ENCODE peak calls at places on chromosome 14, in ten cellular contexts. N is A549; T is vagina; P is stomach; K is mammary epithelial cell; Q is left ventricle myocardium inferior; O is SJCRH30; R is pancreas; D is effector memory CD4-positive, alpha-beta T cell; S is MM.1S. F is an unnamed sample. For H3K4me1, the result is how much of the 10 kb centered on the place peaks cover.

GRCh38 chr14:85853996-85854526 is 324.1 kb downstream of the FLRT2 start:
- DNase-seq in O (no peak), P (no peak), R (no peak), T (no peak), Q (no peak), S (no peak), N (no peak), D (no peak), K (no peak), F (no peak)

GRCh38 chr14:101715209-101716076 is 46.1 kb upstream of the PPP2R5C start:
- DNase-seq in S (no peak), T (peak), P (peak), R (no peak), K (no peak), O (no peak), Q (no peak), N (no peak), D (no peak), F (no peak)

GRCh38 chr14:61973981-61974380 is 211.8 kb downstream of the SNAPC1 start:
- DNase-seq in N (no peak), Q (no peak), S (no peak), O (no peak), D (no peak), T (no peak), R (no peak), P (no peak), K (peak), F (no peak)

GRCh38 chr14:91154851-91155625 is 41.2 kb downstream of the DGLUCY start:
- DNase-seq in S (no peak), T (no peak), D (no peak), O (peak), R (peak), K (peak), N (peak), P (peak), Q (no peak), F (no peak)

GRCh38 chr14:90116444-90116843 is 54.6 kb downstream of the KCNK13 start:
- DNase-seq in Q (no peak), N (no peak), K (no peak), R (no peak), P (no peak), O (no peak), D (no peak), S (no peak), T (no peak), F (no peak)

GRCh38 chr14:51979399-51979709 is 10.0 kb upstream of the RTRAF start:
- DNase-seq in T (no peak), S (no peak), P (no peak), K (no peak), N (no peak), D (no peak), Q (no peak), R (no peak), O (no peak), F (no peak)

GRCh38 chr14:63952933-63953437 is 100.2 kb downstream of the SYNE2 start:
- DNase-seq in O (no peak), K (no peak), T (no peak), D (no peak), Q (no peak), R (no peak), S (no peak), P (no peak), N (no peak), F (no peak)

GRCh38 chr14:58299665-58300202 is 1.4 kb downstream of the ARID4A start:
- DNase-seq in K (peak), T (no peak), R (no peak), D (no peak), O (peak), N (no peak), P (no peak), Q (no peak), S (no peak), F (peak)

GRCh38 chr14:24298892-24299254 is 707 bp downstream of the DHRS1 start:
- DNase-seq in N (peak), O (peak), K (peak), D (no peak), Q (no peak), P (no peak), R (peak), T (no peak), S (no peak), F (no peak)

GRCh38 chr14:32938719-32939253 is at the start of gene NPAS3:
- DNase-seq in O (no peak), N (no peak), P (no peak), T (no peak), R (peak), D (no peak), S (no peak), K (no peak), Q (peak), F (no peak)
- H3K4me3 ChIP-seq in O (peak), N (peak), P (peak), T (peak), R (peak), D (peak), S (no peak), K (peak), Q (peak), F (no peak)

GRCh38 chr14:105215602-105216001 is 32.7 kb upstream of the BTBD6 start:
- DNase-seq in O (no peak), N (no peak), Q (no peak), T (no peak), K (no peak), D (no peak), S (no peak), P (no peak), R (no peak), F (no peak)

GRCh38 chr14:105218611-105219010 is 29.7 kb upstream of the BTBD6 start:
- DNase-seq in P (no peak), S (no peak), T (no peak), D (no peak), Q (no peak), N (no peak), O (no peak), R (no peak), K (no peak), F (no peak)

GRCh38 chr14:105214324-105214915 is 33.3 kb upstream of the NUDT14 start:
- DNase-seq in T (no peak), D (no peak), N (no peak), P (no peak), S (no peak), R (no peak), Q (no peak), O (peak), K (no peak), F (no peak)

GRCh38 chr14:105217764-105218163 is 30.6 kb upstream of the BTBD6 start:
- DNase-seq in N (no peak), O (no peak), T (no peak), S (no peak), R (no peak), Q (no peak), D (no peak), P (no peak), K (no peak), F (no peak)

GRCh38 chr14:105216490-105217247 is 31.7 kb upstream of the BTBD6 start:
- DNase-seq in D (no peak), O (no peak), T (no peak), K (no peak), Q (no peak), S (no peak), P (no peak), R (no peak), N (no peak), F (no peak)
- H3K27ac ChIP-seq in D (no peak), O (no peak), T (no peak), K (no peak), Q (no peak), S (no peak), P (no peak), R (no peak), N (no peak), F (no peak)

GRCh38 chr14:68176687-68177086 is 357.1 kb downstream of the RAD51B start:
- DNase-seq in R (no peak), K (no peak), D (no peak), Q (no peak), T (no peak), S (no peak), O (no peak), P (no peak), N (no peak), F (no peak)

GRCh38 chr14:68174446-68174845 is 354.9 kb downstream of the RAD51B start:
- DNase-seq in D (no peak), R (no peak), O (no peak), S (no peak), Q (no peak), N (no peak), T (no peak), P (no peak), K (no peak), F (no peak)

GRCh38 chr14:68173227-68173972 is 353.8 kb downstream of the RAD51B start:
- DNase-seq in D (no peak), P (no peak), N (no peak), Q (no peak), K (no peak), S (no peak), O (no peak), T (no peak), R (no peak), F (no peak)

GRCh38 chr14:68172216-68172615 is 352.6 kb downstream of the RAD51B start:
- DNase-seq in T (no peak), D (no peak), P (no peak), R (no peak), Q (no peak), K (no peak), S (no peak), N (peak), O (no peak), F (no peak)

GRCh38 chr14:68172664-68173063 is 353.1 kb downstream of the RAD51B start:
- DNase-seq in T (no peak), R (no peak), S (no peak), O (no peak), P (no peak), Q (no peak), D (no peak), N (peak), K (no peak), F (no peak)
- H3K4me1 ChIP-seq in T (half or more), R (half or more), S (under half), O (under half), P (half or more), Q (under half), D (under half), N (half or more), K (under half), F (under half)

DNA sequence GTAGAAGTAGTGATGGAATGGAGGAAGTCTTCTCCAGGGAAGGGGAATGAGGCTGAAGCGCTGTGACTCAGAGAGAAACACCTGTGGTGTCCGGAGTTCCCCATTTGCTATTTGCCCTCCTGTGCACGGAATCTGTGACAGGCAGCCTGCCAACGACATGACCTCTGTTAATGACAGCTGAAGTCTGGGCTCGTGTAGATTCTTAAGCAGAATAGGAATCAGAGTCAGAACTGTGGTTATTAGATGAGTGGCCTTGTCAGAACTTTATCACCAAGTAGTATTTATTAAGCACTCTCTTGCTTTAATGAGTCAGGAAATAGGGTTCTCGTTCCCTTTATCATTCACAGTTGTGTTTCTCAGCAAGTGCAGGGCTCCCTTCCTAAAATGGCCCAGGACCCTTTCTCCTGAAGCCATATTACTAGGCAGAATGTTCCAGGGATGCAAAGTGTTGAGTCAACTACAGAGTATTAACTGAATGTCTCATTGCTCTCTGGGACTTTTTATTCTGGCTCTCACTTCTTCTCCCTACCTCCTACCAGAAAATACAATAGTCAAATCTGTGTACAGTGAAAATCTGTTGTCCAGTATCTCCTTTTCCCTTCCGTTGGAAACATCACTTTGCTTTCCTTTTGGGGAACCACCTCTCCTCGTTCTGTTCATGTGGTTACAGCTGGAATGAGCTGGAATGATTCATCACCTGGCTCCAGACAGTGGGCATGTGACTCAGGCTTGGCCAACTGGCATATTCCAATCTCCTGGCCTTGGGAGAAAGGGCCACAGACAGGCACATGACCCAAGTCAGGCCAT is 77.8 kb upstream of the MAX start:
- DNase-seq in O (peak), N (peak), P (peak), S (no peak), Q (peak), R (peak), T (no peak), K (peak), D (no peak), F (no peak)
- H3K4me3 ChIP-seq in O (no peak), N (no peak), P (no peak), S (no peak), Q (no peak), R (no peak), T (no peak), K (no peak), D (no peak), F (no peak)

GRCh38 chr14:21106191-21106505 is 5.3 kb downstream of the TMEM253 start:
- DNase-seq in D (no peak), S (no peak), Q (no peak), P (no peak), T (no peak), O (no peak), N (peak), K (peak), R (no peak), F (no peak)

GRCh38 chr14:21105095-21105494 is 4.2 kb downstream of the TMEM253 start:
- DNase-seq in O (no peak), Q (no peak), K (no peak), N (no peak), R (no peak), P (no peak), S (no peak), D (no peak), T (no peak), F (no peak)

GRCh38 chr14:21108791-21109190 is 7.9 kb downstream of the TMEM253 start:
- DNase-seq in R (no peak), S (peak), P (no peak), N (no peak), Q (no peak), O (no peak), T (no peak), D (no peak), K (no peak), F (no peak)

GRCh38 chr14:21107360-21107781 is 6.5 kb downstream of the TMEM253 start:
- DNase-seq in T (no peak), K (peak), O (no peak), N (peak), D (no peak), S (no peak), R (no peak), P (no peak), Q (no peak), F (no peak)

GRCh38 chr14:21106506-21107359 is 5.9 kb downstream of the TMEM253 start:
- DNase-seq in K (peak), P (peak), D (peak), O (peak), S (peak), Q (peak), R (peak), T (no peak), N (peak), F (peak)
- H3K27ac ChIP-seq in K (peak), P (peak), D (no peak), O (peak), S (peak), Q (peak), R (no peak), T (peak), N (peak), F (no peak)

GRCh38 chr14:60651051-60651935 is 2.0 kb upstream of the SIX1 start:
- DNase-seq in D (no peak), K (no peak), N (no peak), P (no peak), O (peak), T (no peak), Q (no peak), R (no peak), S (no peak), F (no peak)

GRCh38 chr14:60651936-60652673 is 2.8 kb upstream of the SIX1 start:
- DNase-seq in K (no peak), Q (no peak), R (no peak), T (no peak), S (no peak), N (no peak), O (no peak), D (no peak), P (no peak), F (no peak)

GRCh38 chr14:60653709-60654161 is 4.5 kb upstream of the SIX1 start:
- DNase-seq in P (no peak), S (no peak), O (no peak), N (no peak), K (no peak), D (no peak), T (no peak), R (no peak), Q (no peak), F (no peak)

GRCh38 chr14:60653388-60653690 is 4.1 kb upstream of the SIX1 start:
- DNase-seq in K (no peak), O (no peak), N (no peak), D (no peak), S (no peak), R (no peak), P (no peak), Q (no peak), T (no peak), F (no peak)

DNA sequence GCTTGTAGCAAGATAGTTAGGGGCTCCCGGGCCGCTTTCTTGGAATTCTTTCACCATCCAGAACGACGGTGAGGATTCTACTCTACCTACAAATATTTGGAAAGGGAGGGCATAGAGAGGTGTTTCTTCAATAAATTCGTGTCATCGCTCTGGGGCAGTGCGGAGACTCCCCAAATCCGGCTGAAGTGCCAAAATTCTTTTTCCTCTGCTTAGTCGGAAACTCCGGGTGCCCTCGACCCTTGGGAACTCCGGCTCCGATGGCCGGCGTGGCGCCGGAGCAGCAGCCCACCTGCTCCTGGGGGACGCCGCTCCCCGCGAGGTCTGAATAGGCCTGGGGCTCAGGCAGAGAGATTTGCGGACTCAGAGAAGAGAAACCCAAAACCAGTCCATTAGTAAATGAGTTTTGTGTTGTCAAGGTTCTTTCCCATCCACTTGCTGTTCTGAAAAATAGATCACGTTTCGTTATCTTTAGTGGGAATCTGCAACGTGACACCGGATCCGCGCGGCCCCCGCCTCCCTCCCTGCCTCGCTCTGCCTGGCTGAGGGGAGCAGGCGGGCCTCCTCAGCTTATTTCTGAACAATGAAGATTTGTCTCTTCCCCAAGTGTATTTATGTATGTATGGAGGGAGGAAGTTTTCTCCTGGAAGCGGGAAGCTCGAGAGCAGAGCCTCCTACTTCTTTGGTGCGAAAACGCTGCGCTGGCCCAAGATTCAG is 3.6 kb upstream of the SIX1 start:
- DNase-seq in T (no peak), R (no peak), O (peak), Q (no peak), K (no peak), N (no peak), S (no peak), D (no peak), P (no peak), F (no peak)
- H3K4me1 ChIP-seq in T (half or more), R (under half), O (under half), Q (half or more), K (under half), N (under half), S (under half), D (under half), P (half or more), F (under half)

GRCh38 chr14:68816943-68817430 is 24.1 kb upstream of the ZFP36L1 start:
- DNase-seq in N (no peak), T (no peak), O (no peak), P (no peak), R (no peak), K (no peak), S (no peak), D (no peak), Q (no peak), F (no peak)
- H3K4me3 ChIP-seq in N (no peak), T (peak), O (no peak), P (peak), R (no peak), K (no peak), S (no peak), D (peak), Q (peak), F (peak)

GRCh38 chr14:73723799-73724621 is 9.8 kb upstream of the PNMA1 start:
- DNase-seq in T (peak), S (no peak), P (peak), K (peak), R (no peak), D (no peak), Q (peak), O (no peak), N (peak), F (no peak)
- H3K27ac ChIP-seq in T (peak), S (no peak), P (peak), K (peak), R (no peak), D (peak), Q (peak), O (peak), N (peak), F (peak)

DNA sequence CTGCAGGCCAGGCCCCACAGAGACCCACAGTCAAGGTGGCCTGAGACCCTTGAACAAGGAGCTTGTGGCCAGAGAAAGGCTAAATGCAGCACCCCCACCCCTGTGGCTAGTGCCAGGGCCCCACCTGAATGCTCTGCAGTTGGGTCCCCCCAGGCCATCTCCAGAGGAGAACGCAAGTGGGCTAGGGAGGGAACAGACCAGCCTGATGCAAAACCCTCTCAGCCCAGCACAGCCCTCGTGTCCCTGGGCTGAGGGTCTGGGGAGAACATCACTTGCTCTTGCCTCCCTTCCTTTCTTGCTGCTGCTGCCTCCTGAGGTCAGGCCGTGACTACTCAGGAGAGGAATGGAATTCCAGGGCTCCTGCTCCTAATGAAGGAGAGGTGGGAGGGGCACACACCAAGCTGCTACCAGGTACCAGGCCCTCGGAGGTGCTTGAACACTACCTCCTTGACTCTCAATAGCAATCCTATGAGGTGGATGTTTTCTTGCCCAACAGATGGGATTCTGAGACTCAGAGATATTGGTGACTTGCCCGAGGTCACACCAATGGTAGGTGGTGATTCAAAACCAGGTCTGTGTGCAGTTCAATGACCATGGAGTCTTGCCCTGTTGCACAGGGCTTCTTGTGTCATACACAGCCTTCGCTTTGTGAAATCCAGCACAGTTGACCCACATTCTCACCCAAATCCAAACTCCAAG is 45.5 kb downstream of the PSMA6 start:
- DNase-seq in N (peak), O (no peak), D (no peak), S (no peak), K (peak), P (no peak), R (no peak), T (no peak), Q (no peak), F (no peak)
- H3K4me1 ChIP-seq in N (half or more), O (under half), D (under half), S (under half), K (half or more), P (half or more), R (under half), T (half or more), Q (half or more), F (under half)

DNA sequence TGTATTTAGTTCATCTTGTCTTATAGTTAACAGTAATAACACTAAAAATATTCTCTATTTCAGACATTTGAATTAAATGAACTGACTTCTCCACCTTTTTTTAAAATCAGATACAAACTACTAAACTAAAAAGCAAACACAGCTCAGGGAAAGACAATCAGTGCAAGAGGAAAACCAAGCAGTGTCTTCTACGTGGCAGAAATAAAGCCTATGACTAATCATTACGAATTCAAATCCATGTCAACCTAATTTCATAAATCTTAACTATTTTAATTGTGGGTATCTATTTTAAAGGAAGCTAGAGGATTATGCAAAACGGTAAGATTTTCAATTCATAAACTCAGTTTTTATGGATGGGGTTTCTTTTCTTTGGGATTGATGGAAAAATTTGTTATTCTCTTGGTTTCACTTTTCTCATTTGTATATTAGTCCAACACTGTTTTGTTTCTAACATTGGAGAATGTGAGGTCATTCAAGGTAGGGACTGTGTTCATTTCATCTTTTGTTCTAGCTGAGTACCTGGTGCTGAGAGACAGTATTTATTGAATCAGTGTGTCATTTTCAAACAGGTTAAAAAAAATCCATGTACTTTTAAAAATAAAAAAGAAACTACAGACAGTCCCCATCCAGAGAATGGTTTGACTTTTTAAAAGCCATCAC is 12.8 kb upstream of the PALS1 start:
- DNase-seq in R (no peak), S (no peak), K (peak), O (no peak), P (no peak), D (no peak), Q (no peak), T (no peak), N (no peak), F (no peak)
- H3K4me3 ChIP-seq in R (no peak), S (no peak), K (peak), O (no peak), P (no peak), D (no peak), Q (no peak), T (no peak), N (peak), F (no peak)

F was measured in CD4-positive, CD25-positive, alpha-beta regulatory T cell.